ENCODE peak calls at places on chromosomes 3 and 15, in four cellular contexts. O is H1, T is tibial nerve, R is Peyer's patch. K is an unnamed sample.

GRCh38 chr15:32688151-32688639 is 29.6 kb upstream of the GREM1 start:
- DNase-seq in O (no peak), T (no peak), R (no peak), K (no peak)

GRCh38 chr3:13598926-13599886 is 50.3 kb downstream of the FBLN2 start:
- DNase-seq in O (no peak), T (no peak), R (no peak), K (no peak)

GRCh38 chr3:4999626-5000184 is 20.5 kb downstream of the BHLHE40 start:
- DNase-seq in O (no peak), T (no peak), R (no peak), K (no peak)

GRCh38 chr15:72685925-72686794 is at the start of the genes BBS4 and HIGD2B:
- DNase-seq in O (peak; percentile 86), T (peak; percentile 59), R (peak; percentile 93), K (peak; percentile 92)

GRCh38 chr15:85312486-85312885 is 67.9 kb upstream of the AKAP13 start:
- DNase-seq in O (no peak), T (no peak), R (no peak), K (no peak)

GRCh38 chr3:89180334-89180733 is 72.9 kb downstream of the EPHA3 start:
- DNase-seq in O (no peak), T (no peak), R (no peak), K (no peak)

GRCh38 chr3:115834068-115834467 is 210.8 kb downstream of the GAP43 start:
- DNase-seq in O (no peak), T (no peak), R (no peak), K (no peak)

GRCh38 chr3:187044871-187045552 is 94.3 kb downstream of the RPL39L start:
- DNase-seq in O (no peak), T (no peak), R (no peak), K (peak; percentile 58)

GRCh38 chr3:194285859-194286197 is 65.3 kb downstream of the CPN2 start:
- DNase-seq in O (no peak), T (no peak), R (no peak), K (no peak)

GRCh38 chr15:30921781-30922371 is 18.2 kb downstream of the FAN1 start:
- DNase-seq in O (no peak), T (no peak), R (no peak), K (no peak)

GRCh38 chr3:148998715-148999413 is 7.5 kb downstream of the GYG1 start:
- DNase-seq in O (no peak), T (no peak), R (no peak), K (no peak)

GRCh38 chr3:121896823-121897222 is 2.6 kb downstream of the SLC15A2 start:
- DNase-seq in O (no peak), T (no peak), R (no peak), K (no peak)

GRCh38 chr3:15750879-15751278 is 46.9 kb downstream of the ANKRD28 start:
- DNase-seq in O (no peak), T (no peak), R (no peak), K (no peak)
- H3K36me3 ChIP-seq in O (peaks cover 17% of the 10 kb centered on the region), T (no peaks in the 10 kb centered on the region), R (peaks cover 22% of the 10 kb centered on the region), K (no peaks in the 10 kb centered on the region)

GRCh38 chr3:127673191-127674098 is 693 bp downstream of the ABTB1 start:
- DNase-seq in O (no peak), T (peak; percentile 19), R (peak; percentile 74), K (peak; percentile 61)

GRCh38 chr3:127674099-127674792 is 1.5 kb downstream of the ABTB1 start:
- DNase-seq in O (no peak), T (peak; percentile 9), R (peak; percentile 37), K (no peak)

GRCh38 chr3:127671523-127672428 is 976 bp upstream of the ABTB1 start:
- DNase-seq in O (no peak), T (peak; percentile 13), R (peak; percentile 60), K (no peak)

GRCh38 chr3:127670761-127671522 is 1.8 kb upstream of the ABTB1 start:
- DNase-seq in O (no peak), T (no peak), R (no peak), K (no peak)

GRCh38 chr3:127672429-127673190 is at the start of gene ABTB1:
- DNase-seq in O (no peak), T (peak; percentile 82), R (peak; percentile 93), K (peak; percentile 90)
- TF ChIP-seq POLR2A in O (no peak), T (peak; percentile 17), R (peak; percentile 81), K (peak; percentile 90)

GRCh38 chr3:150077107-150077506 is 106.4 kb upstream of the PFN2 start:
- DNase-seq in O (no peak), T (no peak), R (no peak), K (no peak)

GRCh38 chr3:150076443-150076842 is 105.7 kb upstream of the PFN2 start:
- DNase-seq in O (no peak), T (no peak), R (no peak), K (no peak)

GRCh38 chr3:150075417-150075865 is 104.7 kb upstream of the PFN2 start:
- DNase-seq in O (no peak), T (no peak), R (no peak), K (no peak)

GRCh38 chr3:150078983-150079739 is 108.5 kb upstream of the PFN2 start:
- DNase-seq in O (no peak), T (no peak), R (no peak), K (no peak)

DNA sequence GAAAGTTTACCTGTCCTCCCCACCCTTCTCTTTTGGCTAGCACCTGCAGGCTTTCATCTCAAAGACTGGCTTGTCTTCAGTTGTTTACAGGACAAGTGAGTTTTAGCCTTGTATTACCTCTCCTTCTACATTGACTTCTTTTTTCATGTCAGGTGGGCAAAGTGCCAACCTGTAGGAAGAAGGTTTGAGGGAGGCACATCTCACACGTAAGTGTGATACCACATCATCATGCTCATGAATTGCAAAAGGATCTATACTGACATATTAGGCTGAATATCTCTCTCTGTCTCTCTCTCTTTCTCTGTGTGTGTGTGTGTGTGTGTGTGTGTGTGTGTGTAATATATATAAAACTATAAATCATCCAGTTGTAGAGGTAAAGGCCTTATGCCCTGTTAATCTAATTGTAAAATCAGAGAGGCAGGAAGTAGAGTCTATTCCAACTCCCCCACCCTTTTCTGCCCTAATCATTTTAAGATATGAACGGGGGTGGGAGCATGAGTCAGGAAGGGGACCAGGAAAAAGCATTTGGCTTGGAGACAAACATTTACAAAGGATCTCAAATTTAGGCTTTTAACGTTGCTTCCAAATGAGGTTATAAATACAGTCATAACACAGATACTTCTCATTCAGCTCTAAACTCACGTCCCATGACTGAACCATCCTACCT is 107.0 kb upstream of the PFN2 start:
- DNase-seq in O (no peak), T (no peak), R (no peak), K (no peak)
- H3K4me1 ChIP-seq in O (no peaks in the 10 kb centered on the region), T (no peaks in the 10 kb centered on the region), R (no peaks in the 10 kb centered on the region), K (no peaks in the 10 kb centered on the region)

DNA sequence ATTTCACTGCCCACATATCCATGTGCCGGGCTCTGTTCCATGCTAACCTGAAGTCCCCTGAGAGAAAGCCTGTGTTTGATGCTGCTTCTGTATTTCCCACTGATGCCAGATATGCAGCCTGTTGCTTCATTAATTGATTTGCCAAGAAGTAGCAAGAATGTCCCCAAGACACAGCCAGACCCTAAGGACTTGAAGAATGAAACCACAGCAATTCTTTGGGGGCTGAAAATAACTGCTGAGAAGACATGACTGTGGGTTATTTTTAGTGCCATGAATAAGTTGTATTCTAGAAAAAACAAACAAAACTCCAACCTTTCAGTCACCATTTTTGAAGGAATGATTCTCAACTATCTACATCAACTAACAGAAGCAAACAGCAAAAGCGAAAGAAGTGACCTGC is 226.6 kb downstream of the DTWD1 start:
- DNase-seq in O (no peak), T (no peak), R (no peak), K (no peak)
- H3K36me3 ChIP-seq in O (no peaks in the 10 kb centered on the region), T (no peaks in the 10 kb centered on the region), R (no peaks in the 10 kb centered on the region), K (no peaks in the 10 kb centered on the region)

DNA sequence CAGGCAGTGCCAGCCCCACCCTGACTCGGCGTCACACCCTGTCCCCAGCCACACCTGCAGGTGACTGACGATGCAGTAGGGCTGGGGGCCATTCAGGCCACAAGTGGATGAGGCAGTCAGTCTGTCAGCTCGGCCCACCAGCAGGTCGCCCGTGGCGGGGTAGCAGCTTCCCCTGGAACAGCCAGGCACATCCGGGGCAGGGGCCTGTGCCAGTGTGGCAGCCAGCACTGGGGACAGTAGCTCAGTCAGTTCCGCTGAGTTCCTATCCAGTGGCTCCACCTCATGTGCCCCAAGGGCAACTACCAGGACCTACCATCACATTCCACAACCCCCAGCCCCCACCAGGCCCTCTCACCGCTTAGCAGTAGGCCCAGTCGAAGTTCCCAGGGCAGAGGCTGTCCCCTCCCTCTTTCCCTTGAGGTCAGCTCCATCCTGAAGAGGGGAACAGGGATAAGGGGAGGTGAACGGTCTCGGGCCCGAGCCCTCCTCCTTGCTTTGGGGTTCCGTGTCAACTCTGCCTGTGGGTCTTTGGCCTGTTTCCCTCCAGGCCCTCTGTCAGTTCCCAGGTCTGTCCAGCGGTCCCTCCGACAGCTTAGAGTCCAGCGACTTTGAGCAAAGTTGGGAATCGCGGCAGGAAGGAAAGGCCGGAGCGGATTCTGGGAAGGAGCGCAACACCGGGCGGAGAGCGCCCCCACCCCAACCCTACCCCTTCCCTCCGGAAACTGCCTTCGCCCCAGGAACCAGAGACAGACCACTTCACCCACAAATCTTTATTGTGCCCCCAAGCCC is at the start of gene LAMB2:
- DNase-seq in O (peak; percentile 39), T (peak; percentile 48), R (peak; percentile 78), K (peak; percentile 79)
- TF ChIP-seq POLR2A in O (no peak), T (peak; percentile 40), R (peak; percentile 48), K (peak; percentile 46)

GRCh38 chr15:59294574-59294960 is 78.1 kb downstream of the MYO1E start:
- DNase-seq in O (no peak), T (no peak), R (no peak), K (no peak)

GRCh38 chr15:59291214-59291551 is 81.5 kb downstream of the MYO1E start:
- DNase-seq in O (no peak), T (no peak), R (no peak), K (no peak)

GRCh38 chr15:59294961-59295741 is 77.5 kb downstream of the MYO1E start:
- DNase-seq in O (no peak), T (no peak), R (no peak), K (no peak)

GRCh38 chr15:59290311-59291213 is 82.1 kb downstream of the MYO1E start:
- DNase-seq in O (no peak), T (no peak), R (no peak), K (no peak)

DNA sequence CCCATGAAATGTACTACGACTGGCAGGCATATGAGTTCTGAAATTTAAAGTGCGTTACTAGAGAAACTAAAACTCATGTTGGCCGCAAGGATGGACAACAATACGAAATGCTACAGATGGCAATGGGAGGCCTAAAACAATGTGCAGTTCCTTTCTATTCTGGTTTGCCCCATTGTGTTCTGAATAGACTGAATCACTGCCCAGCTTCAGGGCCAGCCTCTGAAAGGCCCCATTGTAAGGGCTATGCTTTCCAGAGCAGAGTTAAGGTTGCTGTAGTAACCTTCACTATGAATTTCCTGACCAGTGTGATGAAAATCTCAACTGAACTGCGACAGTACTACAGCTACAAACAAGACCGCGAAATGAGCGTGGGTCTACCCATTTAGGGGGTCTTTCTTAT is 80.3 kb downstream of the MYO1E start:
- DNase-seq in O (no peak), T (no peak), R (no peak), K (no peak)
- H3K4me1 ChIP-seq in O (peaks cover 11% of the 10 kb centered on the region), T (peaks cover 44% of the 10 kb centered on the region), R (peaks cover 26% of the 10 kb centered on the region), K (peaks cover 10% of the 10 kb centered on the region)

GRCh38 chr3:172524611-172525010 is 1.4 kb upstream of the TNFSF10 start:
- DNase-seq in O (no peak), T (no peak), R (no peak), K (no peak)

GRCh38 chr3:172528677-172529076 is 5.4 kb upstream of the TNFSF10 start:
- DNase-seq in O (no peak), T (no peak), R (no peak), K (no peak)

GRCh38 chr3:172525116-172525613 is 1.9 kb upstream of the TNFSF10 start:
- DNase-seq in O (no peak), T (no peak), R (no peak), K (no peak)

GRCh38 chr3:172530566-172530965 is 7.3 kb upstream of the TNFSF10 start:
- DNase-seq in O (no peak), T (no peak), R (no peak), K (no peak)

GRCh38 chr3:172530101-172530561 is 6.9 kb upstream of the TNFSF10 start:
- DNase-seq in O (no peak), T (no peak), R (no peak), K (no peak)
- H3K36me3 ChIP-seq in O (no peaks in the 10 kb centered on the region), T (no peaks in the 10 kb centered on the region), R (no peaks in the 10 kb centered on the region), K (no peaks in the 10 kb centered on the region)

K was measured in transverse colon.